ENCODE peak calls at places on chromosomes 13 and 19, in nine cellular contexts. T is PC-9, Z is fibroblast of lung, X is RWPE2, H is GM12865, D is neural progenitor cell, S is bronchial epithelial cell, L is spleen, J is lower lobe of right lung. G is an unnamed sample.

GRCh38 chr13:97198753-97199152 is 23.4 kb upstream of the MBNL2 start:
- DNase-seq in T (no peak), Z (no peak), X (no peak), H (no peak), D (no peak), S (no peak), L (no peak), J (no peak), G (no peak)

GRCh38 chr13:102878491-102878890 is 32.7 kb downstream of the ERCC5 start:
- DNase-seq in T (no peak), Z (peak), X (no peak), H (no peak), D (peak), S (no peak), L (no peak), J (no peak), G (no peak)

GRCh38 chr13:26719356-26719945 is 41.1 kb downstream of the GPR12 start:
- DNase-seq in T (no peak), Z (no peak), X (no peak), H (no peak), D (no peak), S (no peak), L (no peak), J (no peak), G (peak)

GRCh38 chr13:51928231-51928630 is 66.5 kb downstream of the CCDC70 start:
- DNase-seq in T (no peak), Z (no peak), X (no peak), H (peak), D (no peak), S (no peak), L (no peak), J (no peak), G (no peak)

GRCh38 chr19:1429750-1430149 is 8.4 kb upstream of the RPS15 start:
- DNase-seq in T (no peak), Z (no peak), X (no peak), H (no peak), D (no peak), S (no peak), L (no peak), J (no peak), G (no peak)

GRCh38 chr13:95560387-95560786 is 7.9 kb downstream of the CLDN10 start:
- DNase-seq in T (no peak), Z (no peak), X (no peak), H (no peak), D (no peak), S (no peak), L (no peak), J (no peak), G (no peak)

GRCh38 chr13:108957369-108958012 is 328.1 kb downstream of the MYO16 start:
- DNase-seq in T (peak), Z (peak), X (peak), H (no peak), D (peak), S (peak), L (no peak), J (no peak), G (peak)

GRCh38 chr19:13092206-13092605 is 10.5 kb downstream of the LYL1 start:
- DNase-seq in T (no peak), Z (no peak), X (no peak), H (no peak), D (no peak), S (no peak), L (no peak), J (no peak), G (no peak)

GRCh38 chr19:28960586-28960985 is 252.4 kb downstream of the UQCRFS1 start:
- DNase-seq in T (no peak), Z (no peak), X (no peak), H (no peak), D (no peak), S (no peak), L (no peak), J (no peak), G (no peak)

GRCh38 chr19:56896041-56896440 is 55.5 kb upstream of the PEG3 start:
- DNase-seq in T (no peak), Z (no peak), X (no peak), H (no peak), D (no peak), S (no peak), L (no peak), J (no peak), G (no peak)

GRCh38 chr13:77980592-77980991 is 62.0 kb upstream of the EDNRB start:
- DNase-seq in T (no peak), Z (peak), X (no peak), H (no peak), D (peak), S (no peak), L (no peak), J (no peak), G (no peak)

GRCh38 chr13:50365683-50366391 is 350.6 kb downstream of the KCNRG start:
- DNase-seq in T (peak), Z (no peak), X (peak), H (peak), D (no peak), S (peak), L (no peak), J (peak), G (peak)

GRCh38 chr13:80262051-80262695 is 78.8 kb downstream of the SPRY2 start:
- DNase-seq in T (no peak), Z (no peak), X (no peak), H (no peak), D (no peak), S (no peak), L (no peak), J (no peak), G (no peak)

GRCh38 chr13:29704648-29705047 is 109.2 kb upstream of the SLC7A1 start:
- DNase-seq in T (no peak), Z (no peak), X (no peak), H (no peak), D (no peak), S (no peak), L (no peak), J (no peak), G (peak)

GRCh38 chr13:110330491-110331001 is 23.5 kb downstream of the COL4A2 start:
- DNase-seq in T (no peak), Z (peak), X (no peak), H (no peak), D (no peak), S (no peak), L (no peak), J (no peak), G (peak)

GRCh38 chr13:102128216-102128800 is 273.5 kb downstream of the FGF14 start:
- DNase-seq in T (no peak), Z (peak), X (no peak), H (peak), D (no peak), S (peak), L (no peak), J (no peak), G (peak)

GRCh38 chr19:3671680-3672574 is 28.3 kb downstream of the PIP5K1C start:
- DNase-seq in T (no peak), Z (peak), X (no peak), H (no peak), D (no peak), S (no peak), L (no peak), J (no peak), G (peak)
- TF ChIP-seq CTCF in T (no peak), Z (no peak), X (no peak), H (no peak), D (no peak), S (no peak), L (no peak), J (no peak), G (no peak)

GRCh38 chr19:18194554-18195238 is 1.7 kb downstream of the MPV17L2 start:
- DNase-seq in T (no peak), Z (peak), X (no peak), H (peak), D (peak), S (no peak), L (peak), J (no peak), G (no peak)
- H3K4me3 ChIP-seq in T (peak), Z (no peak), X (peak), H (peak), D (peak), S (no peak), L (peak), J (peak), G (no peak)

DNA sequence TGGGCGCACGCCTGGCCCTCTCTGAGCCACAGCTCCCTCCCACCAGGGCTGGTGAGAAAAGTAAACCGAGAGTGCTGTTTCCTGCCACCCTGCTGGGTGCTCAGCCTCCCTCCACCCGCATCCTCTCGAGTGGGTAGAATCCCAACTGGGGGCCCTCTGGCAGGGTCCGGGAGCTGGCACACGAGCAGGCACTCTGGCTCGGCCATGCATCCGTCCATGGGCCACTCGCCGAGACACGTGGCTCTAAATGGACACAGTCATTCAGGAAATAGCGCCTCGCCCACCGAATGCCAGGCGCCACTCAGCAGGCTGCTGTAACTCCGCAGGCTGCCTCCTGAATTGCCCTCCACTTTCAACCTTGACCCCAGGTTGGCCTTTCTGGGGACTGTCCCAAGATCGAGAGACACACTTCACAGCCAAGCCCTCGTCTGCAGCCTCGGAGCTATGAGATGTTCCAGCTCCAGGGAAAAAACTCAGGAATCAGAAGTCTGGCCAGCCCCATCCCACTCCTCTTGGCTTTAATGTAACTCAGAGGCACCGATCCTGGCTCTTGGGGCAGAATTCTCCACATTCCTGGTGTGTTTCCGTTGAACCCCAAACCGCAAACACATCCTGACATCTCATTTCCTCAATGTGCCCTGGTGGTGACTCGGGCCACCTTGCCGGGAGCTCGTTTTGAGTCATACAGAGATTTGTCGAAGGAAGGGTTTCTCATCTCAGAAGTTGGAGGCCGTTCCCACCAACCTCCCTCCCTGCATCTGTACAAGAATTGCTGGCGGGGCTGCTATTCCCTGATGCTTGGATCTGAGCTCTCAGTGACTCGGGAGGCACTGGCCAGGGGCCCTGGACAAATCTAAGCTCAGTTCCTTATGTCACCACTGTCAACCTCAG is 14.1 kb downstream of the KLF2 start:
- DNase-seq in T (peak), Z (peak), X (no peak), H (peak), D (no peak), S (peak), L (peak), J (peak), G (peak)
- TF ChIP-seq CTCF in T (no peak), Z (peak), X (no peak), H (no peak), D (no peak), S (no peak), L (no peak), J (no peak), G (no peak)

DNA sequence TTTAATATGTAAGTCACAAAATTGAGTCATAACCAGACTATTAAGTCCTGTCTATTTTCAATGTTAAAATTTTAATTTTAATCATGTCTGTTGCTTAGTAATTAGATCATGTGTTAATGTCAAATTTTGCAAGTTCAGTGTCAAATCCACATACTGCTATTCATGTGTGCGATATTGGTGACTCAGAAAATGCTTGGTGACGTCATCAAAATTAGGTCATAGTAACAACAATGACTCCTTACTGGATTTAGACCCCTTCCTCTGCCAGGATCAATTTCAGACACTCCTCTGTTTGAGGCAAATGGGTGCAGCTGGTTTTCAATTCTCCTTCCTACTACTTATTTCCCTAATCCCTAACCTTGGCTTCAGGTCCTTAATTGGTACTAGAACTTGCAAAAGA is 1394.3 kb upstream of the SLC10A2 start:
- DNase-seq in T (no peak), Z (peak), X (no peak), H (no peak), D (no peak), S (peak), L (no peak), J (no peak), G (peak)
- H3K4me3 ChIP-seq in T (no peak), Z (no peak), X (no peak), H (no peak), D (no peak), S (no peak), L (no peak), J (no peak), G (no peak)

GRCh38 chr19:35991731-35992450 is 3.1 kb upstream of the SDHAF1 start:
- DNase-seq in T (no peak), Z (no peak), X (no peak), H (no peak), D (no peak), S (no peak), L (no peak), J (no peak), G (no peak)

GRCh38 chr19:35995655-35995993 is 636 bp downstream of the SDHAF1 start:
- DNase-seq in T (peak), Z (peak), X (no peak), H (peak), D (peak), S (no peak), L (peak), J (peak), G (peak)

GRCh38 chr19:35992902-35993765 is 1.9 kb upstream of the SDHAF1 start:
- DNase-seq in T (no peak), Z (no peak), X (no peak), H (peak), D (no peak), S (peak), L (no peak), J (no peak), G (no peak)

GRCh38 chr19:35996777-35997176 is 1.8 kb downstream of the SDHAF1 start:
- DNase-seq in T (no peak), Z (no peak), X (no peak), H (no peak), D (no peak), S (no peak), L (no peak), J (no peak), G (no peak)

GRCh38 chr19:35994868-35995654 is at the start of gene SDHAF1:
- DNase-seq in T (peak), Z (peak), X (peak), H (peak), D (peak), S (peak), L (peak), J (peak), G (peak)
- TF ChIP-seq CTCF in T (no peak), Z (no peak), X (no peak), H (no peak), D (no peak), S (peak), L (no peak), J (no peak), G (no peak)

DNA sequence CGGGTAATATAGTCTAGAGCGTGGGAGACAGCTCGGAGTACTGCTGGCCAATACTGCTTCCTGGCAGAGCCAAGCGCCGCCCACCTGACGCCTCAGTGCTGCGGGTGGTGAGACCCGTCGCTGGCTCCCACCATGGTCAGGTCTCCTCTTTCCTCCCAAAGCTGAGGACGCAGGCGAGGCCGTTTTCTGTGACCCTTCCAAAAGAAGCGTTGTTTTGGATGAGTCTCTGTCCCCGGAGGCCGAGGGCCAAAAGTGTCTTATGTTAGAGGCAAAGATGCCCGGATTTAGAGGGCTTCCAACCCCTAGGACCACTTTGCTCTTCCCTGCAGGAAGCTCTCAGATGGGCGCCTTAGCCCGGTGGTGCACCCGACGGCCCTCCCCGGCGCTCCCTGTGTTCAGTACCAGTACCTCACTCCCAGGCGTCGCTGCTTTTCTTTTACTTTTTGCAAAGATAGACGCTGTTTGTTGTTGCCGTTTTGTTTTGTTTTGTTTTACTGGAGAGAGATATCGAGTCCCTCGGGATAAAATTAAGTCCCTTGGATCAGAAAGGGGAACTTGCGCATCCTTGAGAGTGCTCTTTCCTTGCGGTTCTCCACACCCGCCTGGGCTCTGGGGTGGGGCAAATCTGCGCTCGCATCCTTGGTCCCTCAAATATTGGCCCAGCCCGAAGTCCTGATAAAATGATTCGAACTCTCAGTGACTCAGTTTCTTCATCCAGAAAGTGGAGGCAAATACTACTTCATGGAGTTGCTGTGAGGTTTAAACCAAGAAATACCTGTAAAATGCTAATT is 7.0 kb downstream of the PDX1 start:
- DNase-seq in T (no peak), Z (no peak), X (no peak), H (no peak), D (peak), S (no peak), L (no peak), J (no peak), G (no peak)
- H3K4me3 ChIP-seq in T (no peak), Z (no peak), X (no peak), H (no peak), D (no peak), S (no peak), L (no peak), J (no peak), G (no peak)

GRCh38 chr19:48997972-48998371 is 4.3 kb downstream of the RUVBL2 start:
- DNase-seq in T (no peak), Z (peak), X (no peak), H (peak), D (peak), S (peak), L (no peak), J (peak), G (peak)
- TF ChIP-seq CTCF in T (peak), Z (peak), X (peak), H (peak), D (peak), S (peak), L (no peak), J (peak), G (peak)

DNA sequence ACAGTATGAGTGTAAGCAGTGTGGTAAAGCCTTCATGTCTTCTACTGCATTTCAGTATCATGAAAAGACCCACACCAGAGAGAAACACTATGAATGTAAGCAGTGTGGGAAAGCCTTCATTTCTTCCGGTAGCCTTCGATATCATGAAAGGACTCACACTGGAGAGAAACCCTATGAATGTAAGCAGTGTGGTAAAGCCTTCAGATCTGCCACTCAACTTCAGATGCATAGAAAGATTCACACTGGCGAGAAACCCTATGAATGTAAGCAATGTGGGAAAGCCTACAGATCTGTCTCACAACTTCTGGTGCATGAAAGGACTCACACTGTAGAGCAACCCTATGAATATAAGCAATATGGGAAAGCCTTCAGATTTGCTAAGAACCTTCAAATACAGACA is 12.8 kb downstream of the ZNF844 start:
- DNase-seq in T (no peak), Z (no peak), X (no peak), H (no peak), D (no peak), S (no peak), L (no peak), J (no peak), G (no peak)
- H3K4me3 ChIP-seq in T (no peak), Z (no peak), X (no peak), H (no peak), D (peak), S (no peak), L (no peak), J (no peak), G (no peak)

GRCh38 chr19:5080030-5080644 is 111.2 kb downstream of the KDM4B start:
- DNase-seq in T (no peak), Z (no peak), X (no peak), H (no peak), D (no peak), S (no peak), L (no peak), J (no peak), G (no peak)
- TF ChIP-seq CTCF in T (no peak), Z (no peak), X (no peak), H (no peak), D (no peak), S (no peak), L (no peak), J (no peak), G (no peak)

GRCh38 chr19:41327076-41327475 is 17.1 kb downstream of the CCDC97 start:
- DNase-seq in T (no peak), Z (no peak), X (no peak), H (peak), D (no peak), S (no peak), L (no peak), J (no peak), G (peak)
- H3K4me3 ChIP-seq in T (peak), Z (no peak), X (peak), H (peak), D (no peak), S (peak), L (peak), J (peak), G (no peak)

G was measured in foreskin fibroblast.